ENCODE peak calls at places on chromosome 9, in nine cellular contexts. S is stimulated activated effector memory CD8-positive, alpha-beta T cell treated with anti-CD3 and anti-CD28 coated beads, Interleukin-12 subunit alpha, Interleukin-12 subunit beta, amount 100 ng/mL, for 72 hours; L is RWPE2; C is upper lobe of right lung; O is K562; X is activated CD8-positive, alpha-beta T cell treated with anti-CD3 and anti-CD28 coated beads for 36 hours; P is activated CD4-positive, alpha-beta T cell treated with anti-CD3 and anti-CD28 coated beads for 36 hours; Z is naive thymus-derived CD4-positive, alpha-beta T cell; M is activated CD8-positive, alpha-beta memory T cell treated with anti-CD3 and anti-CD28 coated beads, Interleukin-2, amount 10 ng/mL, durations not matched to agents 7 days and 5 days. E is an unnamed sample.

GRCh38 chr9:5553211-5553610 is 42.9 kb downstream of the PDCD1LG2 start:
- ATAC-seq in S (no peak), L (no peak), C (no peak), O (no peak), X (no peak), P (no peak), Z (no peak), M (no peak), E (no peak)

GRCh38 chr9:129036923-129037766 is 719 bp downstream of the MIGA2 start:
- ATAC-seq in S (no peak), L (peak; percentile 3), C (no peak), O (peak; percentile 37), X (no peak), P (no peak), Z (no peak), M (no peak), E (no peak)

GRCh38 chr9:692636-693459 is 148.6 kb upstream of the DMRT1 start:
- ATAC-seq in S (no peak), L (no peak), C (no peak), O (no peak), X (no peak), P (no peak), Z (no peak), M (no peak), E (peak; percentile 37)

GRCh38 chr9:137067860-137068538 is 2.4 kb downstream of the SAPCD2 start:
- ATAC-seq in S (peak; percentile 67), L (peak; percentile 38), C (peak; percentile 70), O (peak; percentile 85), X (peak; percentile 70), P (peak; percentile 71), Z (peak; percentile 75), M (peak; percentile 48), E (peak; percentile 48)

GRCh38 chr9:124342946-124343485 is 72.2 kb downstream of the PSMB7 start:
- ATAC-seq in S (no peak), L (peak; percentile 87), C (peak; percentile 23), O (no peak), X (no peak), P (no peak), Z (no peak), M (no peak), E (peak; percentile 80)

GRCh38 chr9:23492126-23493002 is 333.7 kb downstream of the ELAVL2 start:
- ATAC-seq in S (peak; percentile 21), L (peak; percentile 92), C (peak; percentile 82), O (no peak), X (no peak), P (no peak), Z (no peak), M (no peak), E (no peak)

GRCh38 chr9:94581711-94582110 is 11.9 kb downstream of the FBP2 start:
- ATAC-seq in S (no peak), L (no peak), C (no peak), O (no peak), X (no peak), P (no peak), Z (no peak), M (no peak), E (no peak)

GRCh38 chr9:123609844-123610243 is 253.8 kb downstream of the CRB2 start:
- ATAC-seq in S (no peak), L (no peak), C (no peak), O (no peak), X (no peak), P (no peak), Z (no peak), M (no peak), E (no peak)

GRCh38 chr9:74696520-74696919 is 191.2 kb downstream of the TRPM6 start:
- ATAC-seq in S (peak; percentile 28), L (no peak), C (no peak), O (no peak), X (peak; percentile 39), P (peak; percentile 49), Z (no peak), M (no peak), E (no peak)

GRCh38 chr9:70902705-70903131 is 218.7 kb downstream of the TRPM3 start:
- ATAC-seq in S (peak; percentile 51), L (peak; percentile 97), C (no peak), O (no peak), X (no peak), P (peak; percentile 47), Z (no peak), M (no peak), E (no peak)

GRCh38 chr9:95570150-95570549 is 53.4 kb upstream of the PTCH1 start:
- ATAC-seq in S (no peak), L (no peak), C (peak; percentile 17), O (no peak), X (no peak), P (no peak), Z (no peak), M (no peak), E (no peak)

GRCh38 chr9:14031761-14032279 is 282.1 kb downstream of the NFIB start:
- ATAC-seq in S (no peak), L (no peak), C (no peak), O (no peak), X (no peak), P (no peak), Z (no peak), M (no peak), E (no peak)

GRCh38 chr9:29214702-29215248 is 1641.5 kb upstream of the C9orf72 start:
- ATAC-seq in S (no peak), L (no peak), C (no peak), O (no peak), X (no peak), P (no peak), Z (no peak), M (no peak), E (no peak)

GRCh38 chr9:114290561-114290986 is 32.3 kb upstream of the ORM1 start:
- ATAC-seq in S (peak; percentile 22), L (no peak), C (no peak), O (peak; percentile 32), X (no peak), P (peak; percentile 19), Z (no peak), M (peak; percentile 39), E (peak; percentile 15)